ENCODE peak calls at places on chromosome 6, in nine cellular contexts. B, V, G, K, N, Y, D, W and J are unnamed samples.

GRCh38 chr6:145809785-145810184 is 4.8 kb downstream of the FBXO30 start:
- DNase-seq in G (no peak), V (no peak), W (no peak), D (no peak), N (no peak), Y (no peak), K (no peak), B (no peak), J (no peak)

GRCh38 chr6:20211941-20212391 is 303 bp downstream of the MBOAT1 start:
- DNase-seq in V (peak; percentile 60), Y (no peak), W (no peak), D (no peak), K (no peak), B (no peak), N (no peak), G (no peak), J (peak; percentile 44)

GRCh38 chr6:158803733-158804143 is 15.4 kb downstream of the EZR start:
- DNase-seq in V (peak; percentile 34), W (no peak), K (no peak), N (no peak), Y (no peak), G (peak; percentile 38), D (no peak), B (no peak), J (no peak)

GRCh38 chr6:7150381-7151064 is 42.8 kb downstream of the RREB1 start:
- DNase-seq in Y (no peak), K (no peak), G (no peak), N (peak; percentile 75), B (peak; percentile 71), W (no peak), D (peak; percentile 58), V (no peak), J (no peak)

GRCh38 chr6:57068066-57068465 is 21.6 kb downstream of the KIAA1586 start:
- DNase-seq in V (no peak), K (no peak), B (no peak), Y (no peak), N (no peak), D (no peak), W (no peak), G (peak; percentile 70), J (no peak)

GRCh38 chr6:87909849-87910248 is 137.8 kb upstream of the SPACA1 start:
- DNase-seq in V (no peak), K (no peak), B (no peak), N (no peak), G (peak; percentile 96), D (no peak), Y (no peak), W (no peak), J (peak; percentile 55)

GRCh38 chr6:79277109-79277508 is 42.6 kb upstream of the HMGN3 start:
- DNase-seq in G (no peak), B (no peak), Y (no peak), W (no peak), V (no peak), N (no peak), D (no peak), K (no peak), J (peak; percentile 58)

GRCh38 chr6:30206152-30206551 is 7.1 kb downstream of the TRIM26 start:
- DNase-seq in N (no peak), D (no peak), G (no peak), V (no peak), B (no peak), W (no peak), K (no peak), Y (no peak), J (no peak)

GRCh38 chr6:143232849-143233248 is 172.2 kb downstream of the AIG1 start:
- DNase-seq in Y (no peak), N (no peak), G (peak; percentile 19), D (no peak), K (no peak), W (no peak), V (peak; percentile 30), B (no peak), J (no peak)

GRCh38 chr6:54072708-54073313 is 38.4 kb upstream of the MLIP start:
- DNase-seq in Y (no peak), G (no peak), N (no peak), B (no peak), K (no peak), V (no peak), D (no peak), W (no peak), J (no peak)

GRCh38 chr6:113860165-113860955 is 3.2 kb downstream of the MARCKS start:
- DNase-seq in B (peak; percentile 85), D (no peak), G (no peak), N (no peak), W (no peak), V (peak; percentile 29), K (no peak), Y (peak; percentile 64), J (no peak)

GRCh38 chr6:145863988-145864616 is 49.5 kb upstream of the FBXO30 start:
- DNase-seq in Y (no peak), G (no peak), D (no peak), B (no peak), K (no peak), N (no peak), W (no peak), V (no peak), J (no peak)

GRCh38 chr6:14165091-14165490 is 47.5 kb downstream of the CD83 start:
- DNase-seq in G (peak; percentile 56), K (no peak), D (no peak), B (no peak), Y (no peak), W (no peak), V (no peak), N (no peak), J (peak; percentile 62)

GRCh38 chr6:71040043-71040442 is 83.2 kb upstream of the B3GAT2 start:
- DNase-seq in W (no peak), K (no peak), D (no peak), N (no peak), V (no peak), Y (no peak), G (no peak), B (no peak), J (no peak)

GRCh38 chr6:166707045-166707444 is 80.0 kb upstream of the RPS6KA2 start:
- DNase-seq in W (peak; percentile 67), D (no peak), Y (no peak), G (peak; percentile 43), V (peak; percentile 68), B (peak; percentile 92), K (no peak), N (no peak), J (no peak)

GRCh38 chr6:158069800-158070195 is 88.1 kb downstream of the SYNJ2 start:
- DNase-seq in W (no peak), Y (no peak), D (no peak), K (no peak), V (no peak), B (no peak), N (no peak), G (peak; percentile 73), J (no peak)

DNA sequence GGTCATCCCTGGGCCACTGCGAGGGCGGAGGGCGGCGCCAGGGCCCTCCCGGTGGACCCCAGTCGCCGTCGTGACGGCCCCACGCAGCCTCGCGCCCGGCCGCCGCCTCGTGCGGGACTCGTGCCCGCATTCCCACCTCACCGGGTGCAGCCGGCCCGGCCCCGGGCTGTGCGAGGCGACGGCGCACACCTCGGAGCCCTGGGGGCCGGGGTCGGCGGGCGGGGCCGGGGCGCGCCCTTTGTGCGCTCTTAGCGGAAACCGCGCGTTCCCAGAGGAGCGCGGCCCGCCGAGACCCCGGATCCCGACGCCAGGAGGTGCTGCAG is 5.5 kb upstream of the DLL1 start:
- DNase-seq in V (no peak), D (no peak), Y (no peak), K (no peak), N (no peak), B (no peak), G (no peak), W (no peak), J (no peak)
- H3K27ac ChIP-seq in V (no peak overlapping the region), D (no peak overlapping the region), Y (no peak overlapping the region), K (no peak overlapping the region), N (no peak overlapping the region), B (no peak overlapping the region), G (no peak overlapping the region), W (peak overlapping the region; percentile 95), J (no peak overlapping the region)

GRCh38 chr6:31687860-31688693 is 7.2 kb upstream of the LY6G5C start:
- DNase-seq in V (no peak), D (no peak), B (no peak), Y (no peak), K (no peak), N (no peak), G (no peak), W (no peak), J (no peak)
- TF ChIP-seq CTCF in V (no peak), D (no peak), B (no peak), Y (no peak), K (no peak), N (no peak), G (no peak), W (no peak), J (no peak)

GRCh38 chr6:4091926-4092325 is 13.0 kb upstream of the FAM217A start:
- DNase-seq in D (no peak), B (no peak), Y (no peak), W (no peak), N (no peak), G (no peak), V (no peak), K (no peak), J (no peak)

GRCh38 chr6:4088684-4089083 is 9.7 kb upstream of the FAM217A start:
- DNase-seq in Y (no peak), G (no peak), B (no peak), W (no peak), V (no peak), K (no peak), D (no peak), N (no peak), J (no peak)

GRCh38 chr6:4093288-4093687 is 14.4 kb upstream of the FAM217A start:
- DNase-seq in K (no peak), G (no peak), B (no peak), N (no peak), D (no peak), V (no peak), Y (no peak), W (no peak), J (no peak)
- H3K27ac ChIP-seq in K (no peak overlapping the region), G (no peak overlapping the region), B (no peak overlapping the region), N (no peak overlapping the region), D (no peak overlapping the region), V (no peak overlapping the region), Y (no peak overlapping the region), W (no peak overlapping the region), J (no peak overlapping the region)

GRCh38 chr6:134020071-134020470 is 32.4 kb downstream of the SLC2A12 start:
- DNase-seq in V (no peak), D (no peak), G (no peak), K (no peak), B (no peak), W (no peak), Y (no peak), N (no peak), J (no peak)

GRCh38 chr6:134022650-134023049 is 29.8 kb downstream of the SLC2A12 start:
- DNase-seq in G (no peak), D (no peak), W (no peak), K (no peak), B (no peak), Y (no peak), V (no peak), N (no peak), J (no peak)

GRCh38 chr6:134020543-134020942 is 31.9 kb downstream of the SLC2A12 start:
- DNase-seq in D (no peak), N (no peak), B (no peak), K (no peak), G (no peak), Y (no peak), V (no peak), W (no peak), J (no peak)

GRCh38 chr6:134020968-134021367 is 31.5 kb downstream of the SLC2A12 start:
- DNase-seq in Y (no peak), N (no peak), G (no peak), K (no peak), D (no peak), B (no peak), V (no peak), W (no peak), J (no peak)

GRCh38 chr6:134021396-134022122 is 30.9 kb downstream of the SLC2A12 start:
- DNase-seq in Y (no peak), N (no peak), K (no peak), D (no peak), V (no peak), B (no peak), W (no peak), G (no peak), J (no peak)
- TF ChIP-seq CTCF in Y (no peak), N (no peak), K (no peak), D (no peak), V (no peak), B (no peak), W (no peak), G (no peak), J (no peak)